ENCODE peak calls at places on chromosomes 11 and 22, in seven cellular contexts. N is A673; J is fibroblast of lung; M is CD8-positive, alpha-beta T cell; F is hepatocyte; S is IMR-90; I is adrenal gland. A is an unnamed sample.
A peak's percentile ranks its signal among the peaks of the same experiment; 100 is the strongest.

GRCh38 chr11:92415246-92415645 is 190.6 kb downstream of the FAT3 start:
- DNase-seq in N (no peak), J (peak; percentile 5), M (no peak), F (no peak), S (no peak), I (no peak), A (no peak)

GRCh38 chr22:25090225-25090651 is 109.4 kb upstream of the CRYBB3 start:
- DNase-seq in N (no peak), J (no peak), M (no peak), F (no peak), S (no peak), I (no peak), A (no peak)

GRCh38 chr11:114440971-114441810 is 1.9 kb downstream of the REXO2 start:
- DNase-seq in N (no peak), J (peak; percentile 16), M (no peak), F (no peak), S (no peak), I (no peak), A (no peak)

GRCh38 chr11:83206221-83206620 is 12.7 kb downstream of the ANKRD42 start:
- DNase-seq in N (no peak), J (no peak), M (no peak), F (no peak), S (no peak), I (no peak), A (no peak)

GRCh38 chr11:106022795-106023275 is 795 bp upstream of the MSANTD4 start:
- DNase-seq in N (no peak), J (no peak), M (no peak), F (no peak), S (no peak), I (no peak), A (no peak)

GRCh38 chr11:61524963-61525587 is 16.5 kb downstream of the LRRC10B start:
- DNase-seq in N (no peak), J (no peak), M (no peak), F (no peak), S (no peak), I (no peak), A (no peak)

GRCh38 chr11:2355000-2355644 is 22.0 kb upstream of the CD81 start:
- DNase-seq in N (no peak), J (peak; percentile 55), M (no peak), F (no peak), S (peak; percentile 80), I (no peak), A (no peak)

GRCh38 chr11:128830290-128830813 is 36.7 kb downstream of the KCNJ1 start:
- DNase-seq in N (no peak), J (no peak), M (no peak), F (no peak), S (no peak), I (no peak), A (no peak)

GRCh38 chr22:31082606-31083376 is 1.7 kb downstream of the SMTN start:
- DNase-seq in N (peak; percentile 49), J (peak; percentile 79), M (no peak), F (peak; percentile 80), S (peak; percentile 64), I (peak; percentile 79), A (no peak)

GRCh38 chr11:18700375-18700774 is 1.8 kb downstream of the TMEM86A start:
- DNase-seq in N (no peak), J (no peak), M (no peak), F (no peak), S (peak; percentile 15), I (no peak), A (no peak)

GRCh38 chr11:96306933-96307747 is 35.9 kb downstream of the MAML2 start:
- DNase-seq in N (peak; percentile 97), J (peak; percentile 99), M (no peak), F (peak; percentile 94), S (peak; percentile 99), I (peak; percentile 97), A (peak; percentile 80)

GRCh38 chr11:46917109-46918086 is 952 bp downstream of the LRP4 start:
- DNase-seq in N (peak; percentile 46), J (no peak), M (no peak), F (no peak), S (no peak), I (no peak), A (no peak)

GRCh38 chr11:111406091-111406490 is 27.0 kb upstream of the POU2AF1 start:
- DNase-seq in N (no peak), J (no peak), M (no peak), F (no peak), S (no peak), I (no peak), A (no peak)

GRCh38 chr11:116773203-116774112 is 671 bp upstream of the BUD13 start:
- DNase-seq in N (peak; percentile 28), J (peak; percentile 11), M (no peak), F (no peak), S (peak; percentile 17), I (no peak), A (peak; percentile 42)

GRCh38 chr11:61626580-61627380 is 45.9 kb upstream of the SYT7 start:
- DNase-seq in N (no peak), J (no peak), M (no peak), F (peak; percentile 92), S (peak; percentile 36), I (peak; percentile 67), A (no peak)

GRCh38 chr22:35883028-35883620 is 145.5 kb downstream of the RBFOX2 start:
- DNase-seq in N (peak; percentile 46), J (peak; percentile 27), M (no peak), F (no peak), S (peak; percentile 55), I (no peak), A (no peak)

GRCh38 chr11:66258473-66258893 is 10.0 kb upstream of the RAB1B start:
- DNase-seq in N (no peak), J (no peak), M (no peak), F (no peak), S (no peak), I (no peak), A (no peak)
- H3K27ac ChIP-seq in N (peak overlapping the region; percentile 73), J (no peak overlapping the region), M (peak overlapping the region; percentile 88), F (peak overlapping the region; percentile 20), S (peak overlapping the region; percentile 72), I (peak overlapping the region; percentile 66), A (no peak overlapping the region)

DNA sequence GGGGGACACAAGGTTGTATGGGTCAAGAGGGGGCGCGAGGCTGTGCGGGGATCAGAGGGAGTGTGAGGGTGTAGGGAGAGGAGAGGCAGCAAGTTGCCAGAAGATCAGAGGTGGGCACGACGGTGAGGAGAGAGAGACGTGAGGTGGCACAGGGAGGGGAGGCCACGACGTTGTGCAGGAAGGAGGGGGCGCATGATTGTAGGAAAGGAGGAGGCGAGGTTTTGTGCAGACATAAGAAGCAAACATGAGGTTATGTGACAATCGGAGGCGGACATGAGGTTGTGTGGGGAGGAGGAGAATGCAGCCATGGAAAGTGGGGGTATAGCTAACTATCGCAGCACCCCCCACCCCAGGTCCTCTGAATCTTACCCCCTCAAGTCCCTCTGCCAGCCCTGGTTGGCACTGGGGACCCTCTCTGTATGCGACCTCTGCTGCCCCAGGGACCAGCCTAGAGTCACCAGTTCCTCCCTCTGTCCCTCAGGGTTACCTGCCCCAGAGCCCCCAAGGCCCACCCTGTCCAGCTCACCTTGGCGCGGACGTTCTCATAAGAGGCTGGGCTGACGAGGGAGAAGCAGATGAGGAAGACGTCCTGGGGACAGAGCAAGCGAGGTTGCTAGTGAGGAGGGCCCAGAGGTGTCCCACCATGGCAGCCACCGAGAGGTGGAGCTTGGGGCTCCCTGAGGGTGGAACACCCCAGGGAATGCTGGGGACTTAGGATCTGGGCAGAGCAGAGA is 12.5 kb downstream of the RAC2 start:
- DNase-seq in N (no peak), J (no peak), M (no peak), F (no peak), S (no peak), I (no peak), A (no peak)
- H3K4me1 ChIP-seq in N (peaks cover 15% of the 10 kb centered on the region), J (peaks cover 18% of the 10 kb centered on the region), M (peaks cover 94% of the 10 kb centered on the region), F (peaks cover 16% of the 10 kb centered on the region), S (peaks cover 22% of the 10 kb centered on the region), I (peaks cover 14% of the 10 kb centered on the region), A (peaks cover 39% of the 10 kb centered on the region)

GRCh38 chr11:9396752-9397151 is 12.3 kb downstream of the IPO7 start:
- DNase-seq in N (no peak), J (no peak), M (no peak), F (no peak), S (no peak), I (no peak), A (no peak)

GRCh38 chr11:9397746-9398680 is 13.6 kb downstream of the IPO7 start:
- DNase-seq in N (no peak), J (no peak), M (no peak), F (no peak), S (no peak), I (no peak), A (no peak)

GRCh38 chr11:9399466-9399865 is 15.0 kb downstream of the IPO7 start:
- DNase-seq in N (no peak), J (no peak), M (no peak), F (no peak), S (peak; percentile 63), I (no peak), A (no peak)

DNA sequence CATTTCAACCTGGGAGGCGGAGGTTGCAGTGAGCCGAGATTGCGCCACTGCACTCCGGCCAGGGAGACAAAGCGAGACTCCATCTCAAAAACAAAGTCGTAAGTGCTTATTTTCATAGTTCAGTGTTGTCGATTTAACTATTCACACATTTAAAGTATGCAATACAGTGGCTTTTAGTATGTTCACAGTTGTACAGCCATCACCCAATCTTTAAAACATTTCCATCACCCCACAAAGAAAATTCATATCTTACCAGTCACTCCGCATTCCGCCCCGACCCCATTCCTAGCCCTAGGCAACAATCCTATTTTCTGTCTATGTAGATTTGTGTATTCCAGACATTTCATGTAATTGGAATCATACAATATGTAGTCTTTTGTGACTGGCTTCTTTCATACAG is 11.9 kb downstream of the IPO7 start:
- DNase-seq in N (no peak), J (no peak), M (no peak), F (no peak), S (no peak), I (no peak), A (no peak)
- H3K27ac ChIP-seq in N (no peak overlapping the region), J (no peak overlapping the region), M (no peak overlapping the region), F (no peak overlapping the region), S (no peak overlapping the region), I (no peak overlapping the region), A (no peak overlapping the region)

GRCh38 chr11:132062031-132062430 is 691.6 kb downstream of the NTM start:
- DNase-seq in N (no peak), J (no peak), M (no peak), F (no peak), S (peak; percentile 62), I (no peak), A (no peak)

GRCh38 chr11:132056689-132057088 is 686.3 kb downstream of the NTM start:
- DNase-seq in N (peak; percentile 93), J (peak; percentile 86), M (no peak), F (peak; percentile 23), S (peak; percentile 95), I (no peak), A (peak; percentile 66)

GRCh38 chr11:132062541-132062940 is 692.1 kb downstream of the NTM start:
- DNase-seq in N (no peak), J (peak; percentile 16), M (no peak), F (no peak), S (peak; percentile 77), I (no peak), A (peak; percentile 54)

GRCh38 chr11:132058211-132058772 is 687.9 kb downstream of the NTM start:
- DNase-seq in N (no peak), J (peak; percentile 13), M (no peak), F (no peak), S (peak; percentile 61), I (no peak), A (no peak)

DNA sequence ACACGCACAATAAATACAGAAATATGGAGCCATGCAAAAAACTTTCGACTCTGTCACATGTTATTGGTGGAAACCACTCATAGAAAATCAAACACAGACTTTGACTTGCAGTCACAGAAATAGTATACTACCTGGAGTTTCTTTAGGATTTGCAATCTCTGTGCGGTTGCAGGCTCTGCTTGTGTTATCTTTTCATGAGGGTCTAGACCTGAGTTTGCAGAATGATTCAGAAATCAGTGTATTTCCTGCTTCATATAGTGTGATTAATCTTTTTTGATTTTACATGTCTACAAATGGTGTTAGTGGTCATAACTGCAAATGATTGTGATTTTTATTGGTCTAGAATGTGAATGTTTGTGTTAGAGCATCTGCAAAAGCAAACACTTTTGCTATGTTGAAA is 690.1 kb downstream of the NTM start:
- DNase-seq in N (no peak), J (no peak), M (no peak), F (no peak), S (peak; percentile 23), I (no peak), A (no peak)
- H3K4me1 ChIP-seq in N (peaks cover 26% of the 10 kb centered on the region), J (peaks cover 38% of the 10 kb centered on the region), M (no peaks in the 10 kb centered on the region), F (no peaks in the 10 kb centered on the region), S (peaks cover 40% of the 10 kb centered on the region), I (no peaks in the 10 kb centered on the region), A (peaks cover 92% of the 10 kb centered on the region)

A was measured in SJSA1.